ENCODE peak calls at places on chromosomes 13 and 19, in five cellular contexts. One of them, this sample, is unnamed.

GRCh38 chr13:100584901-100585300 is 3.7 kb downstream of the GGACT start:
- DNase-seq in endothelial cell: no peak
- DNase-seq in mucosa of descending colon: no peak
- DNase-seq in nephron progenitor cell: no peak
- DNase-seq in activated B cell treated with CpG ODN at 0.5 μM for 24 hours: no peak
- DNase-seq in this sample: no peak

GRCh38 chr19:34327851-34328250 is 37.1 kb upstream of the GPI start:
- DNase-seq in endothelial cell: no peak
- DNase-seq in mucosa of descending colon: no peak
- DNase-seq in nephron progenitor cell: no peak
- DNase-seq in activated B cell treated with CpG ODN at 0.5 μM for 24 hours: no peak
- DNase-seq in this sample: no peak

GRCh38 chr19:28961772-28962500 is 251.0 kb downstream of the UQCRFS1 start:
- DNase-seq in endothelial cell: no peak
- DNase-seq in mucosa of descending colon: no peak
- DNase-seq in nephron progenitor cell: no peak
- DNase-seq in activated B cell treated with CpG ODN at 0.5 μM for 24 hours: no peak
- DNase-seq in this sample: no peak

GRCh38 chr19:46639356-46640061 is 3.5 kb upstream of the GNG8 start:
- DNase-seq in endothelial cell: peak
- DNase-seq in mucosa of descending colon: peak
- DNase-seq in nephron progenitor cell: peak
- DNase-seq in activated B cell treated with CpG ODN at 0.5 μM for 24 hours: no peak
- DNase-seq in this sample: peak

GRCh38 chr19:41945135-41945766 is 13.9 kb downstream of the RABAC1 start:
- DNase-seq in endothelial cell: no peak
- DNase-seq in mucosa of descending colon: peak
- DNase-seq in nephron progenitor cell: no peak
- DNase-seq in activated B cell treated with CpG ODN at 0.5 μM for 24 hours: peak
- DNase-seq in this sample: no peak

GRCh38 chr19:53792721-53793433 is 31.2 kb downstream of the NLRP12 start:
- DNase-seq in endothelial cell: peak
- DNase-seq in mucosa of descending colon: peak
- DNase-seq in nephron progenitor cell: peak
- DNase-seq in activated B cell treated with CpG ODN at 0.5 μM for 24 hours: peak
- DNase-seq in this sample: peak

GRCh38 chr13:97433727-97434416 is at the start of gene RAP2A:
- DNase-seq in endothelial cell: peak
- DNase-seq in mucosa of descending colon: peak
- DNase-seq in nephron progenitor cell: peak
- DNase-seq in activated B cell treated with CpG ODN at 0.5 μM for 24 hours: peak
- DNase-seq in this sample: peak

GRCh38 chr13:97506511-97506910 is 72.5 kb downstream of the RAP2A start:
- DNase-seq in endothelial cell: no peak
- DNase-seq in mucosa of descending colon: peak
- DNase-seq in nephron progenitor cell: no peak
- DNase-seq in activated B cell treated with CpG ODN at 0.5 μM for 24 hours: no peak
- DNase-seq in this sample: no peak

GRCh38 chr19:19342086-19343015 is 21.7 kb downstream of the MAU2 start:
- DNase-seq in endothelial cell: peak
- DNase-seq in mucosa of descending colon: peak
- DNase-seq in nephron progenitor cell: peak
- DNase-seq in activated B cell treated with CpG ODN at 0.5 μM for 24 hours: no peak
- DNase-seq in this sample: peak

GRCh38 chr19:752652-753517 is 2.0 kb downstream of the MISP start:
- DNase-seq in endothelial cell: no peak
- DNase-seq in mucosa of descending colon: peak
- DNase-seq in nephron progenitor cell: peak
- DNase-seq in activated B cell treated with CpG ODN at 0.5 μM for 24 hours: no peak
- DNase-seq in this sample: peak

GRCh38 chr19:2266183-2266993 is 10.2 kb upstream of the JSRP1 start:
- DNase-seq in endothelial cell: no peak
- DNase-seq in mucosa of descending colon: peak
- DNase-seq in nephron progenitor cell: no peak
- DNase-seq in activated B cell treated with CpG ODN at 0.5 μM for 24 hours: peak
- DNase-seq in this sample: no peak

GRCh38 chr19:12668937-12669271 is 2.3 kb downstream of the WDR83 start:
- DNase-seq in endothelial cell: peak
- DNase-seq in mucosa of descending colon: peak
- DNase-seq in nephron progenitor cell: peak
- DNase-seq in activated B cell treated with CpG ODN at 0.5 μM for 24 hours: no peak
- DNase-seq in this sample: no peak

GRCh38 chr13:48600374-48601364 is 53.1 kb upstream of the CYSLTR2 start:
- DNase-seq in endothelial cell: no peak
- DNase-seq in mucosa of descending colon: no peak
- DNase-seq in nephron progenitor cell: no peak
- DNase-seq in activated B cell treated with CpG ODN at 0.5 μM for 24 hours: no peak
- DNase-seq in this sample: peak

GRCh38 chr13:113616281-113616906 is 31.8 kb downstream of the TFDP1 start:
- DNase-seq in endothelial cell: no peak
- DNase-seq in mucosa of descending colon: no peak
- DNase-seq in nephron progenitor cell: no peak
- DNase-seq in activated B cell treated with CpG ODN at 0.5 μM for 24 hours: no peak
- DNase-seq in this sample: no peak

GRCh38 chr19:58520257-58520599 is 618 bp upstream of the ZBTB45 start:
- DNase-seq in endothelial cell: no peak
- DNase-seq in mucosa of descending colon: no peak
- DNase-seq in nephron progenitor cell: no peak
- DNase-seq in activated B cell treated with CpG ODN at 0.5 μM for 24 hours: no peak
- DNase-seq in this sample: no peak

GRCh38 chr13:79405501-79405830 is 589 bp downstream of the RBM26 start:
- DNase-seq in endothelial cell: no peak
- DNase-seq in mucosa of descending colon: peak
- DNase-seq in nephron progenitor cell: no peak
- DNase-seq in activated B cell treated with CpG ODN at 0.5 μM for 24 hours: no peak
- DNase-seq in this sample: no peak

DNA sequence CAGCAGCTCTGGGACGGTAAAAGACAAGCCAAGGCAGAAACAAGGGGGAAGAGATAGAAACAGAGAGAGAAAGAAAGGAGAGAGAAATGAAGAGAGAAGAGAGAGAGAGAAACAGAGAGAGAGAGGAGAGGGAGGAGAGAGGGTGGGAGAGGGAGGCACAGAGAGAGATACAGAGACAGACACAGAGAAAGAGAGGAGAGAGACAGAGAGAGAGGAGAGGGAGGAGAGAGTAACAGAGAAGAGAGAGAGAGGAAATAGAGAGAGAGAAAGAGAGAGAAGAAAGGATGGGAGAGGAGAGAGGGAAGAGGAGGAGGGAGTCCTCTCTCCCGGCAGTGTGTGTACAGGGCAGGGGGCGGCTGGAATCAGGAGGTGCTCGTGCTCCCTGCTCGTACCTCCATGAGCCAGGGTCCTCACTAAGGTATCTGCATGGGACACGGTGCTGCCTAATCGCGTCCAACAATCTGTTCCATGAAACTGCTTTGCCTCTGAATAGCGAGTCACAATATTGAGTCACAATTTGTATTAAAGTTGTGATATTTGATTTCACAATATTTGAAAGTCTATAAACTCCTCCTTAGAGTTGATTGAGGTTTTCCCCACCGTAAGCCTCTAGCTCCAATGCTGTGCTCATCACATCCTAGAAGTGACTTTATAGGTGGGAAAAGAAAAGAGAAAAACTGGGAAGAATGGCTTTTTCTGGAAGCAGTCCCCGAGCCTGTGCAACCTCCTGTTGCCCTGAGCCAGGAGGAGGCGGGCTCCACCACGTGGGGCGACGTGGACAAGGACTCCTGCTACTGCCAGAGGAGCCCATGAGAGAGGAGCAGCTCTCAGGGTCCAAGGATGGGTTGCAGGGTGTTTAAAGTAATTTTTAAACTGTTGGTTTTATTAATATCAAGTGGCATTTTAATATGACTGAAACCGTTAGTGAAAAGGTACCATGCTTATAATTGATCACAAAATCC is 81.7 kb upstream of the ARHGEF7 start:
- DNase-seq in endothelial cell: no peak
- DNase-seq in mucosa of descending colon: no peak
- DNase-seq in nephron progenitor cell: no peak
- DNase-seq in activated B cell treated with CpG ODN at 0.5 μM for 24 hours: no peak
- DNase-seq in this sample: no peak
- TF ChIP-seq CTCF in endothelial cell: no peak
- TF ChIP-seq CTCF in mucosa of descending colon: no peak
- TF ChIP-seq CTCF in nephron progenitor cell: no peak
- TF ChIP-seq CTCF in activated B cell treated with CpG ODN at 0.5 μM for 24 hours: no peak
- TF ChIP-seq CTCF in this sample: no peak

DNA sequence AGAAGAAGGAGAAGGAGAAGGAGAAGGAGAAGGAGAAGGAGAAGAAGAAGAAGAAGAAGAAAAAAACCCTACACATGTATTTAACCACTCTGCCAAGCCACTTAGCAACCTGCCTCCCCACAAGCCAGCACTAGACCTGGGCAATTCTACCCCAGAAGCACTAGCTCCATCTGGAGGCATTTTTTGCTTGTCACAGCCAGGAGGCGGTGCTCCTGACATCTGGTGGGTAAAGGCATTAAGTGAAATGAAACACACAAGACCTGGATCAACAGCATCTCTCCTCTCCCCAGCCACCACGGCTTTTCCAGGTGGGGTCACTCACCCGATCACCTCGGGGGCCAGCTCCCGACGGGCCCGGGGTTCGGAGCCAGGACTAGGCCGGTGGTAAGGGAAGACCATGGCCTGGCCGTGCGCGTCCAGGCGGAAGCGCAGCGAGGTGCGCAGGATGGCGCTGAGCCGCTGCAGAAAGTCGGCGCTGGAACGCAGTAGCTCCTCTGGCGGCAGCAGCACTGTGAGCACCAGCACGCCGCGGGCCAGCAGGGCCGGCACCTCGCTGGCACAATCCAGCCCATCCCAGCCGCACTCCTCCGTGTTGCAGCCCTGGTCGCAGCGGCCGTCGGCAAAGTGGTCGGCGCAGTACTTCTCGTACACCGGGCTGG is 26.9 kb downstream of the NOTCH3 start:
- DNase-seq in endothelial cell: no peak
- DNase-seq in mucosa of descending colon: no peak
- DNase-seq in nephron progenitor cell: no peak
- DNase-seq in activated B cell treated with CpG ODN at 0.5 μM for 24 hours: no peak
- DNase-seq in this sample: no peak
- TF ChIP-seq CTCF in endothelial cell: no peak
- TF ChIP-seq CTCF in mucosa of descending colon: no peak
- TF ChIP-seq CTCF in nephron progenitor cell: no peak
- TF ChIP-seq CTCF in activated B cell treated with CpG ODN at 0.5 μM for 24 hours: no peak
- TF ChIP-seq CTCF in this sample: peak

DNA sequence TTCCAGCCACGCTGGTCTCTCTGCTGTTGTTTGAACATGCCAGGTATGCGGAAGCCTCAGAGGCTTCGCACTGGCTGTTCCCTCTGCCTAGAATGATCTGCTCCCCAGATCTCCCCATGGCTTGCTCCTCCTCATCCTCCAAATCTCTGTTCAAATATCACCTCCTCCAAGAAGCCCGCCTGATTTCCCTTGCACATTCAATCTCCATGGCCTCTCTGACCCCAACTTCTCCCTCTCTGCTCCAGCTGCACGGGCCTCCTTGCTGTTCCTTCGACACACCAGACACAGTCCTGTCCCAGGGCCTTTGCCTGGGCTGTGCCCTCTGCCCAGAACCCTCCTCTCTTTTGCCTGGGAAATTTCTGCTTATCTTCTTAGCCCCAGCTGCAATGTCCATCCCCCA is 52.5 kb upstream of the PTPRS start:
- DNase-seq in endothelial cell: no peak
- DNase-seq in mucosa of descending colon: no peak
- DNase-seq in nephron progenitor cell: no peak
- DNase-seq in activated B cell treated with CpG ODN at 0.5 μM for 24 hours: no peak
- DNase-seq in this sample: no peak
- TF ChIP-seq CTCF in endothelial cell: no peak
- TF ChIP-seq CTCF in mucosa of descending colon: no peak
- TF ChIP-seq CTCF in nephron progenitor cell: no peak
- TF ChIP-seq CTCF in activated B cell treated with CpG ODN at 0.5 μM for 24 hours: no peak
- TF ChIP-seq CTCF in this sample: no peak

GRCh38 chr13:50192272-50192813 is 177.1 kb downstream of the KCNRG start:
- DNase-seq in endothelial cell: no peak
- DNase-seq in mucosa of descending colon: no peak
- DNase-seq in nephron progenitor cell: no peak
- DNase-seq in activated B cell treated with CpG ODN at 0.5 μM for 24 hours: no peak
- DNase-seq in this sample: no peak

GRCh38 chr13:50187352-50188029 is 172.2 kb downstream of the KCNRG start:
- DNase-seq in endothelial cell: no peak
- DNase-seq in mucosa of descending colon: no peak
- DNase-seq in nephron progenitor cell: no peak
- DNase-seq in activated B cell treated with CpG ODN at 0.5 μM for 24 hours: no peak
- DNase-seq in this sample: no peak

GRCh38 chr13:50191004-50191403 is 175.8 kb downstream of the KCNRG start:
- DNase-seq in endothelial cell: no peak
- DNase-seq in mucosa of descending colon: no peak
- DNase-seq in nephron progenitor cell: no peak
- DNase-seq in activated B cell treated with CpG ODN at 0.5 μM for 24 hours: no peak
- DNase-seq in this sample: no peak

GRCh38 chr13:50188696-50189095 is 173.5 kb downstream of the KCNRG start:
- DNase-seq in endothelial cell: no peak
- DNase-seq in mucosa of descending colon: no peak
- DNase-seq in nephron progenitor cell: no peak
- DNase-seq in activated B cell treated with CpG ODN at 0.5 μM for 24 hours: no peak
- DNase-seq in this sample: no peak

DNA sequence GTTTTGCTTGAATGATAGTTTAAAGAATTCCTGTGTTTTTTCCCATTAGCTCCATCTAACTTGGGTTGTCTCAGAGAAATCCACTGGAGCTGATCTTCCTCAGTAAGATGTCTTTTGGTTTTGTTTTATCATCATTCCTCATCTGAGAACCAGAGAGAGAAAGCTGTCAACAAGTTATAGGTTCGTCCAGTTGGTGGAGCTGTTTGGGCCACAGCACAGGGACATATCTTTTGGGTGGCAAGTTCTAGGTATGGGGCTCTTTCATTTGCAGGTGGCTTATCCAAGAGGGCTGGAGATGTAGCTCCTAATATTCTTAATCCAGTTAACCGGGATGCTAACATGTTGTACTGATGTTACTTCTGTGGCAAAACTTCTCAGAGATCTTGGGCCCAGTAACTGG is 174.2 kb downstream of the KCNRG start:
- DNase-seq in endothelial cell: no peak
- DNase-seq in mucosa of descending colon: no peak
- DNase-seq in nephron progenitor cell: no peak
- DNase-seq in activated B cell treated with CpG ODN at 0.5 μM for 24 hours: no peak
- DNase-seq in this sample: no peak
- TF ChIP-seq CTCF in endothelial cell: no peak
- TF ChIP-seq CTCF in mucosa of descending colon: no peak
- TF ChIP-seq CTCF in nephron progenitor cell: no peak
- TF ChIP-seq CTCF in activated B cell treated with CpG ODN at 0.5 μM for 24 hours: no peak
- TF ChIP-seq CTCF in this sample: no peak

GRCh38 chr13:28729541-28729940 is 10.8 kb upstream of the SLC46A3 start:
- DNase-seq in endothelial cell: no peak
- DNase-seq in mucosa of descending colon: no peak
- DNase-seq in nephron progenitor cell: no peak
- DNase-seq in activated B cell treated with CpG ODN at 0.5 μM for 24 hours: no peak
- DNase-seq in this sample: no peak
- TF ChIP-seq CTCF in endothelial cell: no peak
- TF ChIP-seq CTCF in mucosa of descending colon: no peak
- TF ChIP-seq CTCF in nephron progenitor cell: no peak
- TF ChIP-seq CTCF in activated B cell treated with CpG ODN at 0.5 μM for 24 hours: no peak
- TF ChIP-seq CTCF in this sample: no peak